ENCODE peak calls at places on chromosome 10, in seven cellular contexts. G, C, X, H, M, V and I are unnamed samples.

GRCh38 chr10:43862756-43863155 is 214.1 kb upstream of the ZNF32 start:
- DNase-seq in G (no peak), C (no peak), X (no peak), H (no peak), M (no peak), V (no peak), I (no peak)

GRCh38 chr10:36634916-36635315 is 490.5 kb upstream of the ANKRD30A start:
- DNase-seq in G (no peak), C (peak), X (no peak), H (no peak), M (no peak), V (no peak), I (no peak)

GRCh38 chr10:95406651-95407280 is 116.0 kb upstream of the PDLIM1 start:
- DNase-seq in G (peak), C (peak), X (no peak), H (no peak), M (no peak), V (no peak), I (peak)

GRCh38 chr10:6461961-6462360 is 118.1 kb downstream of the PRKCQ start:
- DNase-seq in G (no peak), C (peak), X (no peak), H (no peak), M (no peak), V (no peak), I (peak)

GRCh38 chr10:70479161-70479531 is 579 bp downstream of the PALD1 start:
- DNase-seq in G (no peak), C (no peak), X (no peak), H (no peak), M (no peak), V (no peak), I (no peak)

GRCh38 chr10:100802196-100802595 is 56.8 kb downstream of the PAX2 start:
- DNase-seq in G (no peak), C (no peak), X (no peak), H (no peak), M (no peak), V (no peak), I (no peak)

GRCh38 chr10:93346060-93346459 is 136.1 kb downstream of the MYOF start:
- DNase-seq in G (no peak), C (no peak), X (no peak), H (no peak), M (no peak), V (no peak), I (no peak)

GRCh38 chr10:21527634-21528451 is 2.4 kb upstream of the SKIDA1 start:
- DNase-seq in G (no peak), C (peak), X (peak), H (no peak), M (no peak), V (no peak), I (no peak)

GRCh38 chr10:79248341-79248931 is 98.8 kb upstream of the PPIF start:
- DNase-seq in G (peak), C (no peak), X (no peak), H (no peak), M (peak), V (no peak), I (no peak)

GRCh38 chr10:86654411-86655172 is at the start of gene OPN4:
- DNase-seq in G (no peak), C (peak), X (no peak), H (no peak), M (no peak), V (peak), I (no peak)

GRCh38 chr10:14244147-14244546 is 86.6 kb downstream of the FRMD4A start:
- DNase-seq in G (no peak), C (peak), X (no peak), H (no peak), M (no peak), V (no peak), I (no peak)

GRCh38 chr10:110395350-110396283 is 90.9 kb upstream of the SMNDC1 start:
- DNase-seq in G (peak), C (peak), X (no peak), H (no peak), M (peak), V (no peak), I (peak)

GRCh38 chr10:60137292-60137992 is 231.1 kb upstream of the CCDC6 start:
- DNase-seq in G (no peak), C (no peak), X (no peak), H (no peak), M (no peak), V (no peak), I (no peak)

GRCh38 chr10:44926771-44927751 is 15.9 kb downstream of the TMEM72 start:
- DNase-seq in G (no peak), C (peak), X (no peak), H (no peak), M (no peak), V (no peak), I (peak)

GRCh38 chr10:8279598-8279997 is 225.1 kb downstream of the GATA3 start:
- DNase-seq in G (no peak), C (peak), X (no peak), H (no peak), M (no peak), V (no peak), I (peak)

GRCh38 chr10:3427316-3427715 is 254.7 kb upstream of the PITRM1 start:
- DNase-seq in G (no peak), C (no peak), X (no peak), H (no peak), M (no peak), V (no peak), I (no peak)

GRCh38 chr10:113617086-113617485 is 46.8 kb downstream of the NRAP start:
- DNase-seq in G (no peak), C (no peak), X (no peak), H (no peak), M (no peak), V (no peak), I (no peak)

GRCh38 chr10:86391236-86391840 is 24.7 kb upstream of the GRID1 start:
- DNase-seq in G (peak), C (no peak), X (no peak), H (no peak), M (no peak), V (no peak), I (no peak)

GRCh38 chr10:46541017-46541661 is 15.3 kb downstream of the GPRIN2 start:
- DNase-seq in G (peak), C (no peak), X (no peak), H (no peak), M (no peak), V (peak), I (no peak)

GRCh38 chr10:5988336-5988920 is 11.1 kb upstream of the IL15RA start:
- DNase-seq in G (no peak), C (no peak), X (no peak), H (no peak), M (no peak), V (no peak), I (no peak)

GRCh38 chr10:73529089-73529832 is 33.4 kb upstream of the PPP3CB start:
- DNase-seq in G (peak), C (peak), X (peak), H (no peak), M (peak), V (no peak), I (peak)

GRCh38 chr10:101258179-101258885 is 29.1 kb upstream of the LBX1 start:
- DNase-seq in G (no peak), C (peak), X (no peak), H (no peak), M (no peak), V (no peak), I (peak)

GRCh38 chr10:15426558-15426957 is 55.5 kb upstream of the FAM171A1 start:
- DNase-seq in G (no peak), C (no peak), X (no peak), H (no peak), M (no peak), V (no peak), I (no peak)

GRCh38 chr10:89478085-89478738 is 57.2 kb downstream of the SLC16A12 start:
- DNase-seq in G (no peak), C (peak), X (no peak), H (no peak), M (no peak), V (no peak), I (peak)

GRCh38 chr10:114022292-114022691 is 21.4 kb upstream of the ADRB1 start:
- DNase-seq in G (no peak), C (no peak), X (no peak), H (no peak), M (no peak), V (no peak), I (no peak)